ENCODE peak calls at places on chromosomes 4 and X, in four cellular contexts. X, Y, I and W are unnamed samples.

GRCh38 chr4:1136028-1136427 is 22.7 kb upstream of the RNF212 start:
- DNase-seq in X (no peak), Y (no peak), I (peak; percentile 37), W (no peak)

GRCh38 chrX:134868766-134869495 is 121.9 kb upstream of the SMIM10 start:
- DNase-seq in X (peak; percentile 96), Y (no peak), I (peak; percentile 91), W (no peak)

GRCh38 chr4:10664408-10664807 is 20.2 kb downstream of the CLNK start:
- DNase-seq in X (peak; percentile 87), Y (no peak), I (peak; percentile 90), W (no peak)

GRCh38 chr4:118941799-118942198 is 53.1 kb downstream of the SYNPO2 start:
- DNase-seq in X (peak; percentile 49), Y (no peak), I (peak; percentile 47), W (no peak)

GRCh38 chr4:39026096-39026495 is 6.1 kb downstream of the TMEM156 start:
- DNase-seq in X (no peak), Y (no peak), I (no peak), W (no peak)

GRCh38 chrX:105461013-105461412 is 240.5 kb upstream of the TEX13A start:
- DNase-seq in X (no peak), Y (no peak), I (peak; percentile 47), W (no peak)

GRCh38 chrX:53445977-53446376 is 11.8 kb upstream of the HSD17B10 start:
- DNase-seq in X (peak; percentile 30), Y (peak; percentile 49), I (peak; percentile 40), W (no peak)

GRCh38 chr4:118939169-118939779 is 50.6 kb downstream of the SYNPO2 start:
- DNase-seq in X (no peak), Y (no peak), I (no peak), W (no peak)

GRCh38 chrX:68273887-68274286 is 159.4 kb downstream of the OPHN1 start:
- DNase-seq in X (peak; percentile 17), Y (peak; percentile 29), I (peak; percentile 12), W (no peak)

GRCh38 chrX:2401590-2402360 is 99.0 kb downstream of the DHRSX start:
- DNase-seq in X (no peak), Y (no peak), I (no peak), W (peak; percentile 83)

GRCh38 chr4:28654618-28655017 is 1794.0 kb downstream of the STIM2 start:
- DNase-seq in X (peak; percentile 8), Y (no peak), I (no peak), W (no peak)

GRCh38 chr4:100519205-100519604 is 1.4 kb upstream of the EMCN start:
- DNase-seq in X (no peak), Y (no peak), I (no peak), W (no peak)

DNA sequence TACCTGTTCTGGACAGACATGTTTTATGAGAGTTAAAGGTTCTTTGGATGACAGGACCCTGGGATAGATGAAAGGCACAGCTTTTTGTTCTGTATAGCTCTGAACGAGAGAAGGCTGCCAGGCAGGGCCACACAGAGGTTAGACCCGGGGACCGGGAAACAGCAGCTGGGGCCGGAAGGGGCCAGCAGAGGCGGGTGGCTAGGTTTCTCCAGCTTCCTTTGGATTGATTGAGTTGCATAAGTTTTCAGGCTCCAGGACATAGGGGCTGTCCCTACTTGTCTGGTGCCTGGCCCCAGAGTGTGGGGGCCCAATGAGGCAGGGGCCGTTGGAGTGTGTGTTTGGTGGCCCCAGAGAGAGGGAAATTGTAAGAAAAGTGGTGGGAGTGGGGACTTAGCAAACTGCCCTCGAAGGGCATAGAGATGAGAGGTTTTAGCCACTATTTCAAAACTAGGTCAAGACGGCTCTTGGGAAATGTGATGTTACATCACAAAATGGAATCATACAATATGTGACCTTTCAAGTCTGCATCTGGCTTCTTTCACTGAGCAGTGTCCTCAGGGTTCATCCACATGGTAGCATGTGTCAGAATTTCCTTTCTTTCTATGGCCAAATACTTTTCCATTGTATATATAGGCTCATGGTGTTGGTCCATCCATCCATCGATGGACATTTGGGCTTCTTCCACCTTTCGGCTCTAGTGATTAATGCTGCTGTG is 3.7 kb downstream of the ZFP92 start:
- DNase-seq in X (no peak), Y (no peak), I (peak; percentile 46), W (no peak)
- H3K27ac ChIP-seq in X (no peak overlapping the region), Y (no peak overlapping the region), I (no peak overlapping the region), W (no peak overlapping the region)

GRCh38 chr4:83618431-83618830 is 82.5 kb downstream of the GPAT3 start:
- DNase-seq in X (peak; percentile 85), Y (no peak), I (peak; percentile 61), W (no peak)

GRCh38 chr4:83616252-83616651 is 80.3 kb downstream of the GPAT3 start:
- DNase-seq in X (no peak), Y (no peak), I (no peak), W (no peak)

GRCh38 chr4:83613994-83614393 is 78.1 kb downstream of the GPAT3 start:
- DNase-seq in X (no peak), Y (no peak), I (no peak), W (no peak)

GRCh38 chr4:83617371-83618021 is 81.6 kb downstream of the GPAT3 start:
- DNase-seq in X (no peak), Y (no peak), I (no peak), W (no peak)

DNA sequence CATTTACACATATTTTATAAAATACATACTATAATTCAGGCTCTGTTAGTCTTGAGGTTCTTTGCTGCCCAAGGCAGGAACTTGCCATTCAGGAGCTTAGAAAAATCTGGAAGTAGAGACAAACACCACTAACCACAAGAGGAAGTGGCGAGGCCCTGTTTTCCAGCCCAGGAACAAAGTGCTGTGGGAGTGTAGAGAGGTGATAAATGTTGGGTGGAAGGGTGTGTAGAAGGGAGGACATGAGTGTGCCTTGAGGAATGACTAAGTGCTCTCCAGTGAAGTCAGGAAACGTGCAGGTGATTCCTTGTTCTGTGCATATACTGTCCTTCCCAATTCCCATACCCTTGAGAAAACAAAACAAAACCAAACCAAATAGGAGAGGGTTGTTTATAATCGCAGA is 83.1 kb downstream of the GPAT3 start:
- DNase-seq in X (peak; percentile 44), Y (no peak), I (no peak), W (no peak)
- H3K4me2 ChIP-seq in X (peak overlapping the region; percentile 10), Y (no peak overlapping the region), I (no peak overlapping the region), W (no peak overlapping the region)

GRCh38 chrX:121761845-121762244 is 714.4 kb downstream of the GLUD2 start:
- DNase-seq in X (no peak), Y (no peak), I (no peak), W (no peak)
- H3K14ac ChIP-seq in X (no peak overlapping the region), Y (no peak overlapping the region), I (no peak overlapping the region), W (no peak overlapping the region)

DNA sequence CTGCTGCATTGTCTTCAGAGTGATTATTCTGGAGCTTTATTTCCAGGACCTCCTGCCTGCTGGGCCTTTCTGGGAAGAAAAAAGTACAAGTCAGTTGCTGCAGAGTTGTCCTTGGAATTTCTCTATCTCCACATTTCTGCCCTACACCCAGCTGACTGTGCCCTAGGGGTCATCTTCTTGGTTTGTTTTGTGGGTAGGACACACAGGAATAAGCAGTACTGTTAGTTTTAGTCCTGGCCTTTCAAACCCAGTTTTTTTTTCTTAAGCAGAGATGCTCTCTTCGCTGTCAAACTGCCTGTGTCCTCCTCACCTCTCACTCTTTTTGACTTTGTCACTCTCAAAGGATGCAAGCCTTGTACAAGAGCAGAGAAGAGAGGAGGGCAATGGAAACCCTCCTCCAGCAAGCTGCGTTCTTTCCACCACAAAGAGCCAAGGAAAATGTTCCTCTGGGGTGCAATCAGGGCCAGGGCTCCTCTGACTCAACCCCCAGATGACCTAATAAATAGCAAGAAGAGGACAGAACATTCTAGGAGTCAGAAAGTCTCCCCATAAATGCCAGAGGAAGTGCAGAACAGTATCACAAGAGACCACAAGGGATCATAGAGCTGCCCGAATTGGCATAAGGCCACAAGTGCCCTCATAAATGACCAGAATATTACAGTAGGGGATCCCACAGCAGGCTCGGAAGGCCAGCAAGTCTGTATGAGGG is 186.2 kb downstream of the RCHY1 start:
- DNase-seq in X (no peak), Y (no peak), I (peak; percentile 76), W (no peak)
- H3K27ac ChIP-seq in X (no peak overlapping the region), Y (no peak overlapping the region), I (no peak overlapping the region), W (no peak overlapping the region)

GRCh38 chr4:3387154-3387942 is 54.4 kb upstream of the HGFAC start:
- DNase-seq in X (no peak), Y (no peak), I (no peak), W (no peak)

GRCh38 chr4:3389186-3389878 is 52.4 kb upstream of the HGFAC start:
- DNase-seq in X (no peak), Y (no peak), I (no peak), W (no peak)

GRCh38 chr4:3387943-3388348 is 53.8 kb upstream of the HGFAC start:
- DNase-seq in X (peak; percentile 23), Y (no peak), I (peak; percentile 84), W (no peak)

GRCh38 chr4:3389879-3390840 is 51.6 kb upstream of the HGFAC start:
- DNase-seq in X (no peak), Y (no peak), I (no peak), W (no peak)

DNA sequence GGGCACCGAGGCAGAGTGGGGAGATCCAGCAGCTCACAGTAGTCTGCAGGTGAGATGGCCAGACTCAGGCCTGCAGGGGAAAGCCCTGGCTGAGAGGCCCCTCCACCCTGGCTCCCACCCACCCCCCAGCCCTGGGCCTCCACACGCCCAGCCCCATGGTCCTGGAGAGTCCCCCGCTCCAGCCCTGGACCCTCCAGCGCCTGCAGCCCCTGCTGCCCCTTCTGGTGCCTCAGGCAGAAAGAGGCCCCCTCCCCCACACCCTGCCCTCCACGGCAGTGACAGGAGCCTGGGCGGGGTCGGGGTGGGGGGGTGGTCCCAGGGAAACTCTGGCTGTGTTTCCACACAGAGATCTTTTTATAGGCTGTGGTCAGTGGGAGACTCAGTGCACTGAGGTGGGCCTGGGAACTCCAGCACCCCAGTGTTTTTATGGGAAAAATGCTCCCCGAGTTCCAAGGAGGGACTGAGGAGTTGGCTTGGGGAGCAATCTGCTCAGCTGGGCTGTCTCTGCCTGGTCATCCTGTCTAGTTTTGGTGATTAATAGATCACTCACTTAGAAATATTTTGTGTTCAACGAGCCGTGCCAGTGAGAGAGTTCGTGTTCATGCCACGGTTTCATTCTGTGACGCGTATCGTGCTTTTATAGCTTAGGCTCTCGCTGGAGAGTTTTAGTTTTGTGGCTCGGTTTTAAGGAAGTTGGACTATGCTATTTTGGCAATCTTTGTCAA is 53.1 kb upstream of the HGFAC start:
- DNase-seq in X (peak; percentile 73), Y (no peak), I (peak; percentile 66), W (no peak)
- H3K4me2 ChIP-seq in X (peak overlapping the region; percentile 93), Y (no peak overlapping the region), I (peak overlapping the region; percentile 74), W (peak overlapping the region; percentile 36)